ENCODE peak calls at places on chromosomes 5 and 9, in ten cellular contexts. L is lung, Z is heart left ventricle, D is A549, V is stomach, M is keratinocyte, B is upper lobe of right lung, E is astrocyte, I is pancreas, K is PC-9. Y is an unnamed sample.

GRCh38 chr5:1112596-1113331 is 901 bp upstream of the SLC12A7 start:
- DNase-seq in M (peak; percentile 23), K (peak; percentile 94), I (peak; percentile 85), L (no peak), V (peak; percentile 73), B (no peak), D (no peak), Z (no peak), E (no peak), Y (no peak)

GRCh38 chr9:107875571-107875980 is 386.0 kb upstream of the KLF4 start:
- DNase-seq in L (no peak), D (no peak), E (no peak), M (no peak), Z (no peak), V (no peak), B (no peak), K (no peak), I (no peak), Y (no peak)

GRCh38 chr5:7876867-7877266 is 7.9 kb downstream of the MTRR start:
- DNase-seq in V (no peak), M (no peak), Z (no peak), E (peak; percentile 57), D (no peak), I (no peak), K (no peak), L (no peak), B (no peak), Y (no peak)

GRCh38 chr5:12017037-12017436 is 112.8 kb upstream of the CTNND2 start:
- DNase-seq in Z (no peak), M (no peak), V (no peak), B (no peak), D (no peak), L (no peak), K (no peak), I (no peak), E (no peak), Y (no peak)

GRCh38 chr9:117546894-117547293 is 132.0 kb upstream of the ASTN2 start:
- DNase-seq in D (no peak), V (peak; percentile 60), B (no peak), E (no peak), Z (peak; percentile 10), I (peak; percentile 27), M (no peak), K (no peak), L (no peak), Y (no peak)

GRCh38 chr5:120228262-120229031 is 235.7 kb upstream of the PRR16 start:
- DNase-seq in V (no peak), Z (no peak), B (no peak), I (no peak), D (no peak), E (peak; percentile 11), K (no peak), M (no peak), L (no peak), Y (no peak)

GRCh38 chr5:143594913-143595818 is 191.7 kb upstream of the NR3C1 start:
- DNase-seq in K (peak; percentile 46), V (no peak), D (peak; percentile 64), Z (no peak), B (no peak), I (no peak), M (no peak), L (no peak), E (peak; percentile 32), Y (no peak)

GRCh38 chr5:57137401-57137800 is 36.5 kb upstream of the GPBP1 start:
- DNase-seq in V (no peak), K (no peak), E (no peak), M (no peak), I (no peak), L (no peak), Z (no peak), B (no peak), D (peak; percentile 7), Y (no peak)

GRCh38 chr5:108258001-108258400 is 123.9 kb downstream of the FBXL17 start:
- DNase-seq in I (no peak), V (no peak), B (no peak), E (peak; percentile 27), M (no peak), D (no peak), Z (no peak), K (no peak), L (no peak), Y (no peak)

GRCh38 chr5:24899180-24899579 is 254.4 kb upstream of the CDH10 start:
- DNase-seq in D (no peak), K (no peak), Z (no peak), I (no peak), B (no peak), E (peak; percentile 72), L (no peak), V (no peak), M (no peak), Y (no peak)

GRCh38 chr5:171595801-171596231 is 176.4 kb downstream of the FGF18 start:
- DNase-seq in L (no peak), I (no peak), V (no peak), K (peak; percentile 20), M (no peak), Z (no peak), E (peak; percentile 93), B (no peak), D (no peak), Y (peak; percentile 39)

GRCh38 chr5:104734046-104734445 is 1171.5 kb upstream of the NUDT12 start:
- DNase-seq in M (no peak), Z (no peak), L (no peak), E (no peak), K (no peak), B (no peak), V (no peak), D (no peak), I (no peak), Y (no peak)

GRCh38 chr9:127769101-127769500 is 9.4 kb downstream of the SH2D3C start:
- DNase-seq in M (no peak), I (no peak), V (no peak), L (no peak), E (no peak), Z (no peak), D (no peak), B (no peak), K (no peak), Y (no peak)

GRCh38 chr9:127765418-127765817 is 13.0 kb downstream of the SH2D3C start:
- DNase-seq in V (no peak), Z (no peak), B (no peak), L (no peak), K (no peak), I (no peak), M (no peak), D (no peak), E (no peak), Y (no peak)

GRCh38 chr9:127767909-127768331 is 10.5 kb downstream of the SH2D3C start:
- DNase-seq in E (peak; percentile 29), K (no peak), I (no peak), V (no peak), L (no peak), B (no peak), D (no peak), M (no peak), Z (peak; percentile 64), Y (no peak)

GRCh38 chr9:127768666-127769065 is 9.8 kb downstream of the SH2D3C start:
- DNase-seq in E (no peak), I (no peak), L (no peak), D (no peak), V (no peak), M (no peak), Z (no peak), B (no peak), K (no peak), Y (no peak)

GRCh38 chr9:127767405-127767804 is 11.1 kb downstream of the SH2D3C start:
- DNase-seq in B (no peak), D (no peak), Z (no peak), V (no peak), E (no peak), K (no peak), L (no peak), M (no peak), I (no peak), Y (no peak)
- H3K27ac ChIP-seq in B (peak overlapping the region; percentile 86), D (no peak overlapping the region), Z (peak overlapping the region; percentile 79), V (peak overlapping the region; percentile 55), E (peak overlapping the region; percentile 74), K (no peak overlapping the region), L (peak overlapping the region; percentile 78), M (no peak overlapping the region), I (no peak overlapping the region), Y (no peak overlapping the region)

DNA sequence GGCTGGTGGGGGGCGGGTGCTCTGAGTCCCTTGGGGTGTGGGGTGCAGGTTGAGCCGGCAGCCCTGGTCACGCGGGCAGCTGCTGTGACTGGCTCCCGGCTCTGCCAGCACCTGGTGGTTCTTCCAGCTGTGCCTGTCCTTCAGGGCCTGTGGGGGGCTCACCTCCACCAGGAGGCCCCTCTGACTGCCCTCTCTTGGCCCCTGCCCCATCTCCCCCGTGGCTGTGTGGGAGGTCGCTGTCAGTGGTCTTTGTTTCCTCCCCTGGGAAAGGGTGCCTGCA is 3.3 kb downstream of the RXRA start:
- DNase-seq in L (no peak), V (no peak), K (no peak), M (no peak), Z (no peak), E (no peak), D (no peak), I (no peak), B (no peak), Y (no peak)
- H3K4me1 ChIP-seq in L (peaks cover 9% of the 10 kb centered on the region), V (peaks cover 83% of the 10 kb centered on the region), K (peaks cover 42% of the 10 kb centered on the region), M (peaks cover 61% of the 10 kb centered on the region), Z (peaks cover 79% of the 10 kb centered on the region), E (peaks cover 30% of the 10 kb centered on the region), D (peaks cover 50% of the 10 kb centered on the region), I (peaks cover 39% of the 10 kb centered on the region), B (peaks cover 62% of the 10 kb centered on the region), Y (peaks cover 52% of the 10 kb centered on the region)

GRCh38 chr5:136018814-136019777 is 9.7 kb upstream of the TGFBI start:
- DNase-seq in I (no peak), L (no peak), V (no peak), E (peak; percentile 96), Z (peak; percentile 84), M (no peak), K (no peak), D (no peak), B (no peak), Y (peak; percentile 31)
- TF ChIP-seq CTCF in I (no peak), L (no peak), V (no peak), E (peak; percentile 40), Z (no peak), M (no peak), K (no peak), D (no peak), B (no peak), Y (no peak)

GRCh38 chr9:95112436-95113280 is 204.9 kb downstream of the FANCC start:
- DNase-seq in L (no peak), K (no peak), E (no peak), Z (no peak), M (no peak), D (no peak), B (peak; percentile 43), V (no peak), I (no peak), Y (no peak)

GRCh38 chr9:95116820-95117204 is 200.7 kb downstream of the FANCC start:
- DNase-seq in B (no peak), I (no peak), E (no peak), K (no peak), Z (no peak), M (no peak), D (no peak), L (no peak), V (peak; percentile 60), Y (no peak)

GRCh38 chr9:95116002-95116819 is 201.3 kb downstream of the FANCC start:
- DNase-seq in V (peak; percentile 78), Z (no peak), I (no peak), M (no peak), K (no peak), L (no peak), B (peak; percentile 61), E (no peak), D (no peak), Y (no peak)

GRCh38 chr9:95111716-95112115 is 205.8 kb downstream of the FANCC start:
- DNase-seq in Z (no peak), B (no peak), E (no peak), I (no peak), L (no peak), K (no peak), M (no peak), V (no peak), D (no peak), Y (no peak)

GRCh38 chr9:95115104-95115503 is 202.4 kb downstream of the FANCC start:
- DNase-seq in I (no peak), E (no peak), Z (no peak), V (no peak), B (no peak), M (no peak), D (no peak), K (no peak), L (no peak), Y (no peak)
- H3K27ac ChIP-seq in I (no peak overlapping the region), E (no peak overlapping the region), Z (no peak overlapping the region), V (no peak overlapping the region), B (no peak overlapping the region), M (no peak overlapping the region), D (no peak overlapping the region), K (no peak overlapping the region), L (no peak overlapping the region), Y (peak overlapping the region; percentile 73)